ENCODE peak calls at places on chromosomes 16 and 17, in six cellular contexts. One of them, this sample, is unnamed. For H4K20me1, the result is how much of the 10 kb centered on the place peaks cover.

GRCh38 chr17:47697948-47698711 is 4.2 kb downstream of the TBKBP1 start:
- DNase-seq in SK-N-SH: peak
- DNase-seq in HepG2: no peak
- DNase-seq in GM12878: no peak
- DNase-seq in IMR-90: no peak
- DNase-seq in K562: no peak
- DNase-seq in this sample: no peak

GRCh38 chr16:11420895-11421294 is 75.6 kb downstream of the RMI2 start:
- DNase-seq in K562: no peak
- DNase-seq in HepG2: no peak
- DNase-seq in SK-N-SH: no peak
- DNase-seq in GM12878: no peak
- DNase-seq in IMR-90: no peak
- DNase-seq in this sample: no peak

GRCh38 chr16:85176541-85177447 is 64.5 kb upstream of the CIBAR2 start:
- DNase-seq in HepG2: no peak
- DNase-seq in SK-N-SH: peak
- DNase-seq in K562: no peak
- DNase-seq in GM12878: no peak
- DNase-seq in IMR-90: peak
- DNase-seq in this sample: no peak

GRCh38 chr16:31472559-31473203 is 729 bp downstream of the TGFB1I1 start:
- DNase-seq in IMR-90: peak
- DNase-seq in HepG2: peak
- DNase-seq in SK-N-SH: peak
- DNase-seq in GM12878: no peak
- DNase-seq in K562: peak
- DNase-seq in this sample: no peak

GRCh38 chr17:40251576-40251975 is 32.5 kb downstream of the WIPF2 start:
- DNase-seq in IMR-90: peak
- DNase-seq in SK-N-SH: no peak
- DNase-seq in GM12878: no peak
- DNase-seq in K562: no peak
- DNase-seq in HepG2: no peak
- DNase-seq in this sample: no peak

GRCh38 chr16:58511933-58512815 is 3.1 kb upstream of the SETD6 start:
- DNase-seq in SK-N-SH: peak
- DNase-seq in IMR-90: peak
- DNase-seq in K562: peak
- DNase-seq in HepG2: peak
- DNase-seq in GM12878: no peak
- DNase-seq in this sample: peak

GRCh38 chr17:81392909-81393654 is 2.2 kb upstream of the BAHCC1 start:
- DNase-seq in IMR-90: no peak
- DNase-seq in HepG2: no peak
- DNase-seq in K562: peak
- DNase-seq in SK-N-SH: peak
- DNase-seq in GM12878: no peak
- DNase-seq in this sample: peak

GRCh38 chr17:12231027-12231682 is 210.5 kb downstream of the MAP2K4 start:
- DNase-seq in SK-N-SH: no peak
- DNase-seq in GM12878: no peak
- DNase-seq in K562: no peak
- DNase-seq in IMR-90: peak
- DNase-seq in HepG2: no peak
- DNase-seq in this sample: no peak

GRCh38 chr17:21213491-21214014 is 408 bp downstream of the TMEM11 start:
- DNase-seq in SK-N-SH: peak
- DNase-seq in GM12878: no peak
- DNase-seq in HepG2: no peak
- DNase-seq in K562: peak
- DNase-seq in IMR-90: no peak
- DNase-seq in this sample: no peak

GRCh38 chr17:68378202-68379149 is 78.8 kb downstream of the WIPI1 start:
- DNase-seq in SK-N-SH: peak
- DNase-seq in K562: no peak
- DNase-seq in IMR-90: peak
- DNase-seq in GM12878: no peak
- DNase-seq in HepG2: peak
- DNase-seq in this sample: no peak

GRCh38 chr17:18184143-18185007 is 747 bp downstream of the ALKBH5 start:
- DNase-seq in GM12878: no peak
- DNase-seq in HepG2: no peak
- DNase-seq in IMR-90: peak
- DNase-seq in K562: no peak
- DNase-seq in SK-N-SH: no peak
- DNase-seq in this sample: no peak

GRCh38 chr17:15392326-15392739 is 50.9 kb upstream of the TEKT3 start:
- DNase-seq in K562: no peak
- DNase-seq in SK-N-SH: no peak
- DNase-seq in GM12878: no peak
- DNase-seq in HepG2: no peak
- DNase-seq in IMR-90: peak
- DNase-seq in this sample: no peak

GRCh38 chr16:51465026-51465425 is 314.0 kb upstream of the SALL1 start:
- DNase-seq in IMR-90: peak
- DNase-seq in HepG2: no peak
- DNase-seq in SK-N-SH: no peak
- DNase-seq in K562: no peak
- DNase-seq in GM12878: no peak
- DNase-seq in this sample: no peak

DNA sequence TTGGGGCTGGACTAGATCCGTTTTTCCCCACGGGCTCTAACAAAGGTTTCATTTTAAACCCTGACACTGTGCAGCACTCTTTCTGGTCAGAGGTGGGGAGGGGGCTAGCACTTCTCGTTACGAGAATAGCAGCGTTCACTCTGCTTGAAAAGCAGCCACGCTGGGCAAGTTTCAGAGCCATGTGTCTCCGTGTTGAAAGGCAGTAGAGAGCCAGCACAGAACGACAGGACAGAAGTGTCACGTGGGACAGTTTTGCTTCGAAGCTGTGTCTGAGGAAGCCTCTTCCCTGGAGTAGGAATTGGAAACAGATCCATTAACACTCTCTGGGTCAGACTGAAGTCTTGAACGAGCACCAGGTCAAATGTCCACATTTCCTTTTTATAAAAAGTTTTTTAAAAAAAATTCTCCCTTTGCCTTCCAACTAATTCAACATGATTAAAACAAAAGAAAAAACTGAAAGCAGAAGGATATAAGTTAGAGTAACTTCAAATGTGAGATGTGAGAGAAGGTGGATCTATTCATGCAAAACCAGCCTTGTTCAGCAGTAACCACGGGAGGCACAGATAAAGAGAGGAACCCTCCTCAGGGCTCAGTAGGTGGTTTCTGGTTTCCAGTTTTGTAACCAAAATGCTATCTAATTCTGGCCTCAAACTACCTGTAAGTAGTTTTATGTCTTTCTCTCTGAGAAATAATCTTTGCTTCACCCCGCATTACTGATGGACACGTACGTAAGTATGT is 65.0 kb downstream of the SMG6 start:
- DNase-seq in HepG2: no peak
- DNase-seq in K562: no peak
- DNase-seq in GM12878: peak
- DNase-seq in IMR-90: no peak
- DNase-seq in SK-N-SH: no peak
- DNase-seq in this sample: no peak
- TF ChIP-seq RFX5 in HepG2: no peak
- TF ChIP-seq RFX5 in K562: no peak
- TF ChIP-seq RFX5 in GM12878: peak
- TF ChIP-seq RFX5 in IMR-90: no peak
- TF ChIP-seq RFX5 in SK-N-SH: no peak
- TF ChIP-seq RFX5 in this sample: no peak

GRCh38 chr16:12489362-12489761 is 314.3 kb downstream of the CPPED1 start:
- DNase-seq in SK-N-SH: no peak
- DNase-seq in GM12878: no peak
- DNase-seq in HepG2: no peak
- DNase-seq in K562: no peak
- DNase-seq in IMR-90: no peak
- DNase-seq in this sample: no peak

GRCh38 chr16:12486386-12486785 is 317.3 kb downstream of the CPPED1 start:
- DNase-seq in IMR-90: no peak
- DNase-seq in K562: no peak
- DNase-seq in SK-N-SH: no peak
- DNase-seq in GM12878: no peak
- DNase-seq in HepG2: no peak
- DNase-seq in this sample: no peak

GRCh38 chr16:12484987-12485386 is 318.7 kb downstream of the CPPED1 start:
- DNase-seq in IMR-90: no peak
- DNase-seq in SK-N-SH: no peak
- DNase-seq in K562: no peak
- DNase-seq in GM12878: no peak
- DNase-seq in HepG2: no peak
- DNase-seq in this sample: no peak

GRCh38 chr16:12485425-12485824 is 318.3 kb downstream of the CPPED1 start:
- DNase-seq in GM12878: no peak
- DNase-seq in K562: no peak
- DNase-seq in IMR-90: no peak
- DNase-seq in HepG2: no peak
- DNase-seq in SK-N-SH: no peak
- DNase-seq in this sample: no peak

DNA sequence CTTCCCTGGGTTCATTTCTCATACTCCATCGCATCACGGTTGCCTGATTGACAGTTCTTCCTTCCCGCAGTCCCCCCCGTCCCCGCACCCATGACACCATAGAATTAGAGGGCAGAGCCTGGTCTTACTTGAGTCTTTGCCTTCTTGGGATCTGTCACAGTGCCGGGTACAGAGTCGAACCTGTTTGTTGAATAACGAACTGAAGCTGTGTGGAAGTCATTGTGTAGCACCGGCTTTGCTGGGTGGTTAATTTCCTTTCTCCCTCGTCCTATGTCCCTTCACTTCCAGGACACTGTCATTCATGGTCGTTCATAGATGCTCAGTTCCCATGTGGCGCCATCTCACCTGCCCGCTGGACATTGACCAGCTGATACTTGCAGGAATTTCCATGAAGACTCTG is 315.3 kb downstream of the CPPED1 start:
- DNase-seq in K562: no peak
- DNase-seq in HepG2: no peak
- DNase-seq in SK-N-SH: no peak
- DNase-seq in IMR-90: no peak
- DNase-seq in GM12878: no peak
- DNase-seq in this sample: no peak
- H4K20me1 ChIP-seq in K562: under half
- H4K20me1 ChIP-seq in HepG2: under half
- H4K20me1 ChIP-seq in SK-N-SH: under half
- H4K20me1 ChIP-seq in IMR-90: under half
- H4K20me1 ChIP-seq in GM12878: under half
- H4K20me1 ChIP-seq in this sample: under half

GRCh38 chr17:29010586-29010985 is 4.8 kb upstream of the SEZ6 start:
- DNase-seq in HepG2: no peak
- DNase-seq in GM12878: no peak
- DNase-seq in SK-N-SH: no peak
- DNase-seq in K562: no peak
- DNase-seq in IMR-90: no peak
- DNase-seq in this sample: no peak
- H3K4me3 ChIP-seq in HepG2: no peak
- H3K4me3 ChIP-seq in GM12878: no peak
- H3K4me3 ChIP-seq in SK-N-SH: no peak
- H3K4me3 ChIP-seq in K562: no peak
- H3K4me3 ChIP-seq in IMR-90: no peak
- H3K4me3 ChIP-seq in this sample: no peak

GRCh38 chr16:88691924-88692560 is 5.7 kb upstream of the SNAI3 start:
- DNase-seq in GM12878: no peak
- DNase-seq in IMR-90: no peak
- DNase-seq in SK-N-SH: no peak
- DNase-seq in HepG2: no peak
- DNase-seq in K562: no peak
- DNase-seq in this sample: no peak
- TF ChIP-seq RFX5 in GM12878: no peak
- TF ChIP-seq RFX5 in IMR-90: no peak
- TF ChIP-seq RFX5 in SK-N-SH: no peak
- TF ChIP-seq RFX5 in HepG2: no peak
- TF ChIP-seq RFX5 in K562: no peak
- TF ChIP-seq RFX5 in this sample: no peak

GRCh38 chr16:4649744-4650442 is 25.3 kb downstream of the MGRN1 start:
- DNase-seq in IMR-90: no peak
- DNase-seq in SK-N-SH: no peak
- DNase-seq in K562: no peak
- DNase-seq in HepG2: no peak
- DNase-seq in GM12878: no peak
- DNase-seq in this sample: peak
- H4K20me1 ChIP-seq in IMR-90: half or more
- H4K20me1 ChIP-seq in SK-N-SH: under half
- H4K20me1 ChIP-seq in K562: under half
- H4K20me1 ChIP-seq in HepG2: under half
- H4K20me1 ChIP-seq in GM12878: under half
- H4K20me1 ChIP-seq in this sample: under half

DNA sequence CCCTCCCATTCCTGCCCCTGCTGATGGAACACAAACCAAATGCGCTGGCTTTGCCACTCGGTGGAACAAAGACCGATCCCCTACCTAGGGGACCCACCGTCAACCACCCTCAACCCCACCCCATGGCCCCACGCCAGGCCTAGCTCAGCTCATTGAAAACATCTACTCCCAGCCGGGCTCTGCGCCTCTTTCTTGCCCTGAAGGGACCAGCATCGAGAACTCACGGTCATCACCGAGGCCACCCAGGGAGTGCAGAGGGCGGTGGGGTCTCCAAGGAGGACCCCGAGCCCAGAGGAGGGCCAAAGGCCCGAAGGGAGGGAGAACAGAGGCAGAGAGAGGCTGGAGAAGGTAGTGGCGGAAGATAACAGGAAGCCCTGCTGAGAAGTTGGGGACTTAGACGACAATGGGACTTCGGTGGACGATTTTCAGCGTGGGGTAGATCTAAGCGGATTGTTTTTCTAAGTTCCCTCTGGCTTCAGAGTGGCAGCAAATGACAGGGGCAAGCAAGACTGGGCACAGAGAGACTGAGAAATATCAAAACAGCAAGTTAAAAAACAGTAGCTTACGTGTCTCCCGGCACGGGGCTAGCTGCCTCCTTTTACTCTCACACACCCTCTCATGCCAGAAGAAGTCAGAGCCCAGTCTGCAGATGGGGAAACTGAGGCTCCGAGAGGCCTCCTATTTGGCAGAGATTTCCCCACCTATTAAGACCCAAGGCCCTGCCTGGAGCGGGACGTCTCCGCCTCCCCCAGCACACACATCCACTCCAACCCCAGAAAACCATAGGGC is 1.1 kb downstream of the CARHSP1 start:
- DNase-seq in SK-N-SH: peak
- DNase-seq in IMR-90: no peak
- DNase-seq in K562: peak
- DNase-seq in GM12878: no peak
- DNase-seq in HepG2: no peak
- DNase-seq in this sample: no peak
- H3K4me3 ChIP-seq in SK-N-SH: peak
- H3K4me3 ChIP-seq in IMR-90: peak
- H3K4me3 ChIP-seq in K562: peak
- H3K4me3 ChIP-seq in GM12878: peak
- H3K4me3 ChIP-seq in HepG2: peak
- H3K4me3 ChIP-seq in this sample: peak

GRCh38 chr16:68128577-68129305 is 43.6 kb downstream of the NFATC3 start:
- DNase-seq in GM12878: no peak
- DNase-seq in K562: no peak
- DNase-seq in SK-N-SH: no peak
- DNase-seq in HepG2: peak
- DNase-seq in IMR-90: peak
- DNase-seq in this sample: no peak
- TF ChIP-seq RFX5 in GM12878: no peak
- TF ChIP-seq RFX5 in K562: no peak
- TF ChIP-seq RFX5 in SK-N-SH: no peak
- TF ChIP-seq RFX5 in HepG2: no peak
- TF ChIP-seq RFX5 in IMR-90: no peak
- TF ChIP-seq RFX5 in this sample: no peak

GRCh38 chr17:49795372-49795771 is 6.9 kb downstream of the KAT7 start:
- DNase-seq in SK-N-SH: no peak
- DNase-seq in GM12878: no peak
- DNase-seq in HepG2: no peak
- DNase-seq in IMR-90: no peak
- DNase-seq in K562: no peak
- DNase-seq in this sample: no peak
- H4K20me1 ChIP-seq in SK-N-SH: half or more
- H4K20me1 ChIP-seq in GM12878: under half
- H4K20me1 ChIP-seq in HepG2: under half
- H4K20me1 ChIP-seq in IMR-90: under half
- H4K20me1 ChIP-seq in K562: under half
- H4K20me1 ChIP-seq in this sample: under half